ENCODE peak calls at places on chromosomes 3 and 15, in eight cellular contexts. R, C, M, H, O, I, W and K are unnamed samples.
A peak's percentile ranks its signal among the peaks of the same experiment; 100 is the strongest.

GRCh38 chr15:70955151-70955550 is 62.5 kb downstream of the LRRC49 start:
- DNase-seq in R (no peak), C (no peak), M (no peak), H (no peak), O (no peak), I (no peak), W (no peak), K (no peak)

GRCh38 chr3:171788546-171789351 is 21.5 kb downstream of the PLD1 start:
- DNase-seq in R (no peak), C (no peak), M (no peak), H (no peak), O (no peak), I (no peak), W (no peak), K (no peak)

GRCh38 chr15:57592836-57593420 is 1.2 kb downstream of the MYZAP start:
- DNase-seq in R (no peak), C (no peak), M (no peak), H (no peak), O (no peak), I (no peak), W (no peak), K (no peak)

GRCh38 chr3:197001106-197001971 is 28.3 kb downstream of the MELTF start:
- DNase-seq in R (no peak), C (no peak), M (no peak), H (no peak), O (no peak), I (no peak), W (no peak), K (no peak)

GRCh38 chr3:170808041-170808440 is 62.0 kb downstream of the RPL22L1 start:
- DNase-seq in R (no peak), C (no peak), M (no peak), H (no peak), O (no peak), I (no peak), W (no peak), K (no peak)

GRCh38 chr15:96362759-96363678 is 32.5 kb downstream of the NR2F2 start:
- DNase-seq in R (no peak), C (no peak), M (peak; percentile 34), H (no peak), O (no peak), I (no peak), W (no peak), K (no peak)

GRCh38 chr15:66854012-66854965 is 152.3 kb downstream of the SMAD6 start:
- DNase-seq in R (no peak), C (no peak), M (no peak), H (no peak), O (no peak), I (no peak), W (no peak), K (no peak)

GRCh38 chr3:119524931-119525662 is 26.8 kb downstream of the TIMMDC1 start:
- DNase-seq in R (no peak), C (no peak), M (no peak), H (no peak), O (no peak), I (no peak), W (no peak), K (no peak)

GRCh38 chr15:50181206-50181982 is 602 bp upstream of the SLC27A2 start:
- DNase-seq in R (no peak), C (no peak), M (no peak), H (no peak), O (no peak), I (no peak), W (no peak), K (no peak)

GRCh38 chr3:74906181-74906580 is 291.7 kb upstream of the CNTN3 start:
- DNase-seq in R (no peak), C (no peak), M (no peak), H (no peak), O (no peak), I (no peak), W (no peak), K (no peak)

GRCh38 chr15:93829115-93829849 is 402.1 kb upstream of the MCTP2 start:
- DNase-seq in R (no peak), C (no peak), M (no peak), H (no peak), O (no peak), I (no peak), W (no peak), K (no peak)

GRCh38 chr3:49673715-49674490 is at the start of gene APEH:
- DNase-seq in R (peak; percentile 97), C (peak; percentile 98), M (peak; percentile 93), H (peak; percentile 95), O (peak; percentile 89), I (peak; percentile 99), W (peak; percentile 99), K (no peak)

GRCh38 chr3:137770066-137770805 is 6.1 kb downstream of the SOX14 start:
- DNase-seq in R (no peak), C (no peak), M (peak; percentile 14), H (no peak), O (no peak), I (no peak), W (no peak), K (no peak)

GRCh38 chr3:178532414-178532813 is 3.8 kb upstream of the KCNMB2 start:
- DNase-seq in R (no peak), C (no peak), M (no peak), H (no peak), O (no peak), I (no peak), W (no peak), K (no peak)

GRCh38 chr3:106688463-106688862 is 688.8 kb upstream of the CCDC54 start:
- DNase-seq in R (no peak), C (no peak), M (no peak), H (no peak), O (no peak), I (no peak), W (no peak), K (no peak)

GRCh38 chr3:175386630-175387029 is 527.5 kb downstream of the NAALADL2 start:
- DNase-seq in R (no peak), C (no peak), M (no peak), H (no peak), O (no peak), I (no peak), W (no peak), K (no peak)

GRCh38 chr15:63476229-63476632 is 28.2 kb upstream of the USP3 start:
- DNase-seq in R (peak; percentile 65), C (no peak), M (no peak), H (no peak), O (no peak), I (no peak), W (no peak), K (no peak)

GRCh38 chr15:81419304-81419943 is 45.4 kb upstream of the TMC3 start:
- DNase-seq in R (no peak), C (no peak), M (no peak), H (peak; percentile 26), O (no peak), I (no peak), W (no peak), K (no peak)

GRCh38 chr3:126261037-126261436 is 80.7 kb upstream of the ALDH1L1 start:
- DNase-seq in R (no peak), C (no peak), M (no peak), H (no peak), O (no peak), I (no peak), W (peak; percentile 58), K (peak; percentile 55)

GRCh38 chr15:40242216-40242599 is 3.3 kb downstream of the PAK6 start:
- DNase-seq in R (no peak), C (no peak), M (no peak), H (no peak), O (no peak), I (no peak), W (no peak), K (no peak)

GRCh38 chr3:162117961-162118360 is 621.4 kb downstream of the OTOL1 start:
- DNase-seq in R (no peak), C (no peak), M (no peak), H (no peak), O (no peak), I (no peak), W (no peak), K (no peak)

GRCh38 chr3:125107861-125108567 is 52.2 kb upstream of the HEG1 start:
- DNase-seq in R (no peak), C (no peak), M (no peak), H (no peak), O (no peak), I (no peak), W (no peak), K (no peak)

GRCh38 chr15:68403161-68403941 is 28.6 kb downstream of the ITGA11 start:
- DNase-seq in R (no peak), C (no peak), M (no peak), H (no peak), O (no peak), I (no peak), W (no peak), K (no peak)

GRCh38 chr3:177744873-177745646 is 547.8 kb upstream of the TBL1XR1 start:
- DNase-seq in R (no peak), C (no peak), M (no peak), H (no peak), O (no peak), I (no peak), W (no peak), K (no peak)

GRCh38 chr15:65259367-65259781 is 27.3 kb downstream of the PARP16 start:
- DNase-seq in R (no peak), C (no peak), M (no peak), H (no peak), O (no peak), I (no peak), W (no peak), K (no peak)

GRCh38 chr15:66486887-66487286 is 10.7 kb downstream of the SNAPC5 start:
- DNase-seq in R (no peak), C (no peak), M (no peak), H (no peak), O (no peak), I (no peak), W (no peak), K (no peak)

GRCh38 chr3:69390771-69391170 is 4.9 kb upstream of the FRMD4B start:
- DNase-seq in R (no peak), C (no peak), M (no peak), H (no peak), O (no peak), I (no peak), W (no peak), K (no peak)

GRCh38 chr3:63724987-63725386 is 72.5 kb downstream of the SNTN start:
- DNase-seq in R (no peak), C (no peak), M (no peak), H (no peak), O (no peak), I (no peak), W (no peak), K (no peak)

GRCh38 chr3:150059241-150059640 is 88.5 kb upstream of the PFN2 start:
- DNase-seq in R (no peak), C (no peak), M (no peak), H (no peak), O (no peak), I (no peak), W (no peak), K (no peak)

GRCh38 chr3:89964347-89964746 is 856.9 kb downstream of the EPHA3 start:
- DNase-seq in R (no peak), C (no peak), M (no peak), H (no peak), O (no peak), I (no peak), W (no peak), K (no peak)

GRCh38 chr15:38598749-38599148 is 34.1 kb upstream of the RASGRP1 start:
- DNase-seq in R (no peak), C (no peak), M (no peak), H (no peak), O (no peak), I (no peak), W (no peak), K (no peak)